ENCODE peak calls at places on chromosome 22, in six cellular contexts. One of them, this sample, is unnamed.

GRCh38 chr22:31348766-31349165 is 2.6 kb upstream of the PATZ1 start:
- DNase-seq in astrocyte of the cerebellum: no peak
- DNase-seq in CD4-positive, CD25-positive, alpha-beta regulatory T cell: no peak
- DNase-seq in fibroblast of the aortic adventitia: no peak
- DNase-seq in gastrocnemius medialis: no peak
- DNase-seq in stimulated activated CD4-positive, alpha-beta T cell treated with anti-CD3 and anti-CD28 coated beads, Interleukin-2, amount 100 ng/mL, for 4 hours: no peak
- DNase-seq in this sample: no peak

GRCh38 chr22:24445481-24446290 is 18.3 kb downstream of the ADORA2A start:
- DNase-seq in astrocyte of the cerebellum: no peak
- DNase-seq in CD4-positive, CD25-positive, alpha-beta regulatory T cell: no peak
- DNase-seq in fibroblast of the aortic adventitia: no peak
- DNase-seq in gastrocnemius medialis: no peak
- DNase-seq in stimulated activated CD4-positive, alpha-beta T cell treated with anti-CD3 and anti-CD28 coated beads, Interleukin-2, amount 100 ng/mL, for 4 hours: no peak
- DNase-seq in this sample: no peak

GRCh38 chr22:46088541-46089311 is 61.6 kb upstream of the PPARA start:
- DNase-seq in astrocyte of the cerebellum: no peak
- DNase-seq in CD4-positive, CD25-positive, alpha-beta regulatory T cell: no peak
- DNase-seq in fibroblast of the aortic adventitia: peak
- DNase-seq in gastrocnemius medialis: peak
- DNase-seq in stimulated activated CD4-positive, alpha-beta T cell treated with anti-CD3 and anti-CD28 coated beads, Interleukin-2, amount 100 ng/mL, for 4 hours: no peak
- DNase-seq in this sample: no peak

GRCh38 chr22:39297490-39298193 is 21.8 kb downstream of the RPL3 start:
- DNase-seq in astrocyte of the cerebellum: peak
- DNase-seq in CD4-positive, CD25-positive, alpha-beta regulatory T cell: no peak
- DNase-seq in fibroblast of the aortic adventitia: no peak
- DNase-seq in gastrocnemius medialis: no peak
- DNase-seq in stimulated activated CD4-positive, alpha-beta T cell treated with anti-CD3 and anti-CD28 coated beads, Interleukin-2, amount 100 ng/mL, for 4 hours: no peak
- DNase-seq in this sample: no peak

GRCh38 chr22:31618057-31618456 is 44.0 kb downstream of the PISD start:
- DNase-seq in astrocyte of the cerebellum: no peak
- DNase-seq in CD4-positive, CD25-positive, alpha-beta regulatory T cell: no peak
- DNase-seq in fibroblast of the aortic adventitia: no peak
- DNase-seq in gastrocnemius medialis: no peak
- DNase-seq in stimulated activated CD4-positive, alpha-beta T cell treated with anti-CD3 and anti-CD28 coated beads, Interleukin-2, amount 100 ng/mL, for 4 hours: no peak
- DNase-seq in this sample: no peak

GRCh38 chr22:32546480-32546879 is 71.9 kb downstream of the FBXO7 start:
- DNase-seq in astrocyte of the cerebellum: no peak
- DNase-seq in CD4-positive, CD25-positive, alpha-beta regulatory T cell: no peak
- DNase-seq in fibroblast of the aortic adventitia: no peak
- DNase-seq in gastrocnemius medialis: no peak
- DNase-seq in stimulated activated CD4-positive, alpha-beta T cell treated with anti-CD3 and anti-CD28 coated beads, Interleukin-2, amount 100 ng/mL, for 4 hours: no peak
- DNase-seq in this sample: no peak

GRCh38 chr22:31676700-31677099 is 14.7 kb upstream of the PISD start:
- DNase-seq in astrocyte of the cerebellum: peak
- DNase-seq in CD4-positive, CD25-positive, alpha-beta regulatory T cell: peak
- DNase-seq in fibroblast of the aortic adventitia: peak
- DNase-seq in gastrocnemius medialis: peak
- DNase-seq in stimulated activated CD4-positive, alpha-beta T cell treated with anti-CD3 and anti-CD28 coated beads, Interleukin-2, amount 100 ng/mL, for 4 hours: peak
- DNase-seq in this sample: peak

GRCh38 chr22:19622061-19622441 is 92.3 kb upstream of the SEPTIN5 start:
- DNase-seq in astrocyte of the cerebellum: no peak
- DNase-seq in CD4-positive, CD25-positive, alpha-beta regulatory T cell: no peak
- DNase-seq in fibroblast of the aortic adventitia: no peak
- DNase-seq in gastrocnemius medialis: no peak
- DNase-seq in stimulated activated CD4-positive, alpha-beta T cell treated with anti-CD3 and anti-CD28 coated beads, Interleukin-2, amount 100 ng/mL, for 4 hours: no peak
- DNase-seq in this sample: no peak

GRCh38 chr22:36324414-36324813 is 63.4 kb downstream of the MYH9 start:
- DNase-seq in astrocyte of the cerebellum: no peak
- DNase-seq in CD4-positive, CD25-positive, alpha-beta regulatory T cell: no peak
- DNase-seq in fibroblast of the aortic adventitia: peak
- DNase-seq in gastrocnemius medialis: no peak
- DNase-seq in stimulated activated CD4-positive, alpha-beta T cell treated with anti-CD3 and anti-CD28 coated beads, Interleukin-2, amount 100 ng/mL, for 4 hours: no peak
- DNase-seq in this sample: no peak

GRCh38 chr22:30452861-30453260 is 19.0 kb downstream of the SEC14L3 start:
- DNase-seq in astrocyte of the cerebellum: no peak
- DNase-seq in CD4-positive, CD25-positive, alpha-beta regulatory T cell: no peak
- DNase-seq in fibroblast of the aortic adventitia: no peak
- DNase-seq in gastrocnemius medialis: no peak
- DNase-seq in stimulated activated CD4-positive, alpha-beta T cell treated with anti-CD3 and anti-CD28 coated beads, Interleukin-2, amount 100 ng/mL, for 4 hours: no peak
- DNase-seq in this sample: no peak

GRCh38 chr22:38938221-38938620 is 19.2 kb upstream of the APOBEC3A start:
- DNase-seq in astrocyte of the cerebellum: no peak
- DNase-seq in CD4-positive, CD25-positive, alpha-beta regulatory T cell: no peak
- DNase-seq in fibroblast of the aortic adventitia: no peak
- DNase-seq in gastrocnemius medialis: no peak
- DNase-seq in stimulated activated CD4-positive, alpha-beta T cell treated with anti-CD3 and anti-CD28 coated beads, Interleukin-2, amount 100 ng/mL, for 4 hours: no peak
- DNase-seq in this sample: no peak

GRCh38 chr22:46612904-46613605 is 7.1 kb upstream of the GRAMD4 start:
- DNase-seq in astrocyte of the cerebellum: no peak
- DNase-seq in CD4-positive, CD25-positive, alpha-beta regulatory T cell: no peak
- DNase-seq in fibroblast of the aortic adventitia: no peak
- DNase-seq in gastrocnemius medialis: no peak
- DNase-seq in stimulated activated CD4-positive, alpha-beta T cell treated with anti-CD3 and anti-CD28 coated beads, Interleukin-2, amount 100 ng/mL, for 4 hours: peak
- DNase-seq in this sample: no peak

GRCh38 chr22:44571566-44572413 is 73.8 kb upstream of the RTL6 start:
- DNase-seq in astrocyte of the cerebellum: no peak
- DNase-seq in CD4-positive, CD25-positive, alpha-beta regulatory T cell: no peak
- DNase-seq in fibroblast of the aortic adventitia: no peak
- DNase-seq in gastrocnemius medialis: no peak
- DNase-seq in stimulated activated CD4-positive, alpha-beta T cell treated with anti-CD3 and anti-CD28 coated beads, Interleukin-2, amount 100 ng/mL, for 4 hours: no peak
- DNase-seq in this sample: no peak

GRCh38 chr22:32237905-32238304 is 17.2 kb downstream of the SLC5A4 start:
- DNase-seq in astrocyte of the cerebellum: no peak
- DNase-seq in CD4-positive, CD25-positive, alpha-beta regulatory T cell: no peak
- DNase-seq in fibroblast of the aortic adventitia: no peak
- DNase-seq in gastrocnemius medialis: no peak
- DNase-seq in stimulated activated CD4-positive, alpha-beta T cell treated with anti-CD3 and anti-CD28 coated beads, Interleukin-2, amount 100 ng/mL, for 4 hours: no peak
- DNase-seq in this sample: no peak

GRCh38 chr22:46381731-46382130 is 46.2 kb downstream of the TRMU start:
- DNase-seq in astrocyte of the cerebellum: no peak
- DNase-seq in CD4-positive, CD25-positive, alpha-beta regulatory T cell: no peak
- DNase-seq in fibroblast of the aortic adventitia: no peak
- DNase-seq in gastrocnemius medialis: no peak
- DNase-seq in stimulated activated CD4-positive, alpha-beta T cell treated with anti-CD3 and anti-CD28 coated beads, Interleukin-2, amount 100 ng/mL, for 4 hours: no peak
- DNase-seq in this sample: no peak

GRCh38 chr22:19260804-19261203 is 30.7 kb downstream of the CLTCL1 start:
- DNase-seq in astrocyte of the cerebellum: no peak
- DNase-seq in CD4-positive, CD25-positive, alpha-beta regulatory T cell: no peak
- DNase-seq in fibroblast of the aortic adventitia: no peak
- DNase-seq in gastrocnemius medialis: no peak
- DNase-seq in stimulated activated CD4-positive, alpha-beta T cell treated with anti-CD3 and anti-CD28 coated beads, Interleukin-2, amount 100 ng/mL, for 4 hours: no peak
- DNase-seq in this sample: no peak

GRCh38 chr22:27877501-27877900 is 41.6 kb downstream of the PITPNB start:
- DNase-seq in astrocyte of the cerebellum: no peak
- DNase-seq in CD4-positive, CD25-positive, alpha-beta regulatory T cell: no peak
- DNase-seq in fibroblast of the aortic adventitia: no peak
- DNase-seq in gastrocnemius medialis: no peak
- DNase-seq in stimulated activated CD4-positive, alpha-beta T cell treated with anti-CD3 and anti-CD28 coated beads, Interleukin-2, amount 100 ng/mL, for 4 hours: no peak
- DNase-seq in this sample: no peak

GRCh38 chr22:23557036-23557435 is 23.1 kb downstream of the IGLL1 start:
- DNase-seq in astrocyte of the cerebellum: no peak
- DNase-seq in CD4-positive, CD25-positive, alpha-beta regulatory T cell: no peak
- DNase-seq in fibroblast of the aortic adventitia: no peak
- DNase-seq in gastrocnemius medialis: no peak
- DNase-seq in stimulated activated CD4-positive, alpha-beta T cell treated with anti-CD3 and anti-CD28 coated beads, Interleukin-2, amount 100 ng/mL, for 4 hours: no peak
- DNase-seq in this sample: no peak

GRCh38 chr22:22558071-22558971 is 744 bp downstream of the PRAME start:
- DNase-seq in astrocyte of the cerebellum: no peak
- DNase-seq in CD4-positive, CD25-positive, alpha-beta regulatory T cell: no peak
- DNase-seq in fibroblast of the aortic adventitia: no peak
- DNase-seq in gastrocnemius medialis: no peak
- DNase-seq in stimulated activated CD4-positive, alpha-beta T cell treated with anti-CD3 and anti-CD28 coated beads, Interleukin-2, amount 100 ng/mL, for 4 hours: no peak
- DNase-seq in this sample: no peak

GRCh38 chr22:40056163-40056958 is 61.6 kb downstream of the FAM83F start:
- DNase-seq in astrocyte of the cerebellum: no peak
- DNase-seq in CD4-positive, CD25-positive, alpha-beta regulatory T cell: no peak
- DNase-seq in fibroblast of the aortic adventitia: no peak
- DNase-seq in gastrocnemius medialis: no peak
- DNase-seq in stimulated activated CD4-positive, alpha-beta T cell treated with anti-CD3 and anti-CD28 coated beads, Interleukin-2, amount 100 ng/mL, for 4 hours: no peak
- DNase-seq in this sample: no peak

GRCh38 chr22:45544588-45545170 is 42.0 kb downstream of the FBLN1 start:
- DNase-seq in astrocyte of the cerebellum: peak
- DNase-seq in CD4-positive, CD25-positive, alpha-beta regulatory T cell: no peak
- DNase-seq in fibroblast of the aortic adventitia: peak
- DNase-seq in gastrocnemius medialis: peak
- DNase-seq in stimulated activated CD4-positive, alpha-beta T cell treated with anti-CD3 and anti-CD28 coated beads, Interleukin-2, amount 100 ng/mL, for 4 hours: no peak
- DNase-seq in this sample: no peak

GRCh38 chr22:17407643-17408042 is 38.4 kb downstream of the CECR2 start:
- DNase-seq in astrocyte of the cerebellum: no peak
- DNase-seq in CD4-positive, CD25-positive, alpha-beta regulatory T cell: no peak
- DNase-seq in fibroblast of the aortic adventitia: no peak
- DNase-seq in gastrocnemius medialis: no peak
- DNase-seq in stimulated activated CD4-positive, alpha-beta T cell treated with anti-CD3 and anti-CD28 coated beads, Interleukin-2, amount 100 ng/mL, for 4 hours: no peak
- DNase-seq in this sample: no peak

GRCh38 chr22:24289138-24289537 is 18.5 kb downstream of the SPECC1L start:
- DNase-seq in astrocyte of the cerebellum: peak
- DNase-seq in CD4-positive, CD25-positive, alpha-beta regulatory T cell: no peak
- DNase-seq in fibroblast of the aortic adventitia: peak
- DNase-seq in gastrocnemius medialis: no peak
- DNase-seq in stimulated activated CD4-positive, alpha-beta T cell treated with anti-CD3 and anti-CD28 coated beads, Interleukin-2, amount 100 ng/mL, for 4 hours: no peak
- DNase-seq in this sample: peak

GRCh38 chr22:43293661-43294392 is 49.3 kb downstream of the SCUBE1 start:
- DNase-seq in astrocyte of the cerebellum: no peak
- DNase-seq in CD4-positive, CD25-positive, alpha-beta regulatory T cell: no peak
- DNase-seq in fibroblast of the aortic adventitia: peak
- DNase-seq in gastrocnemius medialis: peak
- DNase-seq in stimulated activated CD4-positive, alpha-beta T cell treated with anti-CD3 and anti-CD28 coated beads, Interleukin-2, amount 100 ng/mL, for 4 hours: no peak
- DNase-seq in this sample: peak

GRCh38 chr22:46517255-46517761 is 20.1 kb downstream of the CELSR1 start:
- DNase-seq in astrocyte of the cerebellum: no peak
- DNase-seq in CD4-positive, CD25-positive, alpha-beta regulatory T cell: no peak
- DNase-seq in fibroblast of the aortic adventitia: no peak
- DNase-seq in gastrocnemius medialis: no peak
- DNase-seq in stimulated activated CD4-positive, alpha-beta T cell treated with anti-CD3 and anti-CD28 coated beads, Interleukin-2, amount 100 ng/mL, for 4 hours: no peak
- DNase-seq in this sample: no peak

This sample was measured in retinal pigment epithelial cell.